ENCODE peak calls at places on chromosomes 6 and 20, in ten cellular contexts. K is left ventricle myocardium inferior; L is endothelial cell; N is ovary; P is CD8-positive, alpha-beta T cell; W is chondrocyte; V is pancreas; O is fibroblast of pulmonary artery; T is retinal pigment epithelial cell; U is neural crest cell. D is an unnamed sample.

GRCh38 chr6:109445382-109445781 is 4.9 kb downstream of the SMPD2 start:
- DNase-seq in K (no peak), U (no peak), V (no peak), O (no peak), P (no peak), L (no peak), W (no peak), T (no peak), N (no peak), D (no peak)

GRCh38 chr6:90027004-90027403 is 132.7 kb downstream of the GJA10 start:
- DNase-seq in P (no peak), U (no peak), O (no peak), K (no peak), T (no peak), L (no peak), W (no peak), V (no peak), N (no peak), D (no peak)

GRCh38 chr6:132736239-132736638 is 21.5 kb downstream of the VNN2 start:
- DNase-seq in K (no peak), P (no peak), O (peak), N (no peak), L (no peak), T (no peak), W (no peak), V (no peak), U (no peak), D (no peak)

GRCh38 chr6:20400476-20401402 is 940 bp upstream of the E2F3 start:
- DNase-seq in U (peak), K (peak), P (peak), L (peak), N (peak), W (no peak), V (no peak), T (peak), O (peak), D (no peak)

GRCh38 chr6:143195349-143195845 is 134.7 kb downstream of the AIG1 start:
- DNase-seq in W (no peak), L (no peak), U (no peak), P (no peak), K (peak), O (peak), N (peak), V (no peak), T (no peak), D (no peak)

GRCh38 chr20:62351469-62352401 is 15.4 kb downstream of the LAMA5 start:
- DNase-seq in P (no peak), V (no peak), U (no peak), L (no peak), N (no peak), W (no peak), K (no peak), T (no peak), O (no peak), D (no peak)

GRCh38 chr6:130677766-130678165 is 149.4 kb upstream of the SMLR1 start:
- DNase-seq in T (no peak), V (no peak), W (no peak), L (no peak), P (no peak), K (no peak), U (no peak), O (no peak), N (no peak), D (no peak)

GRCh38 chr20:2746636-2747265 is 53.7 kb downstream of the CPXM1 start:
- DNase-seq in O (no peak), P (no peak), L (no peak), W (no peak), N (no peak), U (no peak), T (no peak), V (no peak), K (no peak), D (no peak)

GRCh38 chr6:88455317-88455716 is 289.2 kb upstream of the CNR1 start:
- DNase-seq in O (no peak), P (no peak), N (no peak), U (no peak), V (no peak), L (no peak), T (no peak), K (peak), W (no peak), D (no peak)

DNA sequence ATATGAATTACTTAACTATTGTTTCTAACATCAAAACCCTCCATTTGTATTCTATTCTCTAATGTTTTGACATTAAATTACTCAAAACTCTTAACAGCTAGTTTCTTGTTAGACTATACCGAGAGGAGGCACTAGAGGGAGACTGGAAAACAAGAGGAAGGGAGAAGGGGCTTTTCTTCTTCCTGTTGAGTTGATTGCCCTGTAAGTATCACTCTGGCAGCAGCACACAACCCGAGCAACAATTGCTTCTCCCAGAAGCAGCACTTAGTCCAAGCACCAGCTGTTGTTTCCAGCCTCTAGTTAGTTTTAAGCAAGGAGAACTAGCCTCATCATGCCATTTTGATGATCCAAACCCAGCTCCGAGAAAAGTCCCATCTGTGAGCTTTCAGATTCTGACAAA is 603.8 kb downstream of the PRKN start:
- DNase-seq in O (peak), K (no peak), T (no peak), L (no peak), W (no peak), U (no peak), P (no peak), V (no peak), N (no peak), D (no peak)
- TF ChIP-seq CTCF in O (peak), K (peak), T (peak), L (peak), W (peak), U (peak), P (no peak), V (no peak), N (no peak), D (no peak)

GRCh38 chr6:12271997-12272396 is 18.2 kb upstream of the EDN1 start:
- DNase-seq in P (no peak), V (no peak), U (no peak), L (no peak), K (no peak), N (no peak), O (no peak), W (no peak), T (no peak), D (no peak)

GRCh38 chr6:12271594-12271993 is 18.6 kb upstream of the EDN1 start:
- DNase-seq in K (no peak), V (no peak), U (no peak), N (no peak), O (no peak), P (no peak), L (no peak), W (no peak), T (no peak), D (no peak)

GRCh38 chr6:12276332-12276943 is 13.7 kb upstream of the EDN1 start:
- DNase-seq in W (no peak), O (no peak), P (no peak), L (no peak), V (no peak), K (no peak), N (no peak), U (no peak), T (no peak), D (no peak)

GRCh38 chr6:12277401-12277800 is 12.8 kb upstream of the EDN1 start:
- DNase-seq in K (no peak), V (no peak), L (no peak), N (no peak), T (no peak), U (no peak), O (no peak), P (no peak), W (no peak), D (no peak)

DNA sequence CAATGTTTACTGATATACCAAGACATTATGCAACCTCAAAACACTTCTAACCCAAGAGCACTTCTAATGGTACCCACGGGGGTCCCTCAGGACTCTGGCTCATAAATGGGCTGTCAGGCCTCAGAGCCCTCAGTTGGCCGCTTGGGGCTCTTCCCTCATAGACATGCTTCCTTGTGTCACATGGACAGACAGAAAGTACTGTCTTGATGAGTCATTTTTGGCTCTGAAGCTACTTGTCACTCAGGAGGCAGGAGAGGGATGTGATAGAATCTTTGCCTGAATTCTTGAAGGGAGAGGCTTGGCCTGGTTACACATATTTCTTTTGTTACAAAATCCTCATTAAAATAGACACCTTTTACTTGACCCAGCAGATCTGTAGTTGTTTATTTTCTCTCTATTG is 15.1 kb upstream of the EDN1 start:
- DNase-seq in N (no peak), O (no peak), K (no peak), L (no peak), T (no peak), P (no peak), U (no peak), V (no peak), W (no peak), D (no peak)
- TF ChIP-seq CTCF in N (no peak), O (no peak), K (no peak), L (no peak), T (no peak), P (no peak), U (no peak), V (no peak), W (no peak), D (no peak)

GRCh38 chr6:127124196-127124595 is 5.7 kb downstream of the RSPO3 start:
- DNase-seq in W (no peak), U (no peak), N (no peak), P (no peak), L (no peak), K (no peak), V (no peak), O (no peak), T (no peak), D (no peak)

GRCh38 chr6:127119361-127120108 is 1.1 kb downstream of the RSPO3 start:
- DNase-seq in V (no peak), W (peak), L (peak), U (peak), K (no peak), P (no peak), N (peak), T (no peak), O (no peak), D (no peak)

GRCh38 chr6:127120109-127120786 is 1.8 kb downstream of the RSPO3 start:
- DNase-seq in N (no peak), T (no peak), W (peak), K (no peak), U (no peak), O (no peak), V (no peak), L (peak), P (no peak), D (no peak)

GRCh38 chr6:127120787-127121636 is 2.5 kb downstream of the RSPO3 start:
- DNase-seq in V (peak), U (peak), O (peak), L (peak), N (peak), P (peak), W (no peak), K (peak), T (peak), D (peak)

DNA sequence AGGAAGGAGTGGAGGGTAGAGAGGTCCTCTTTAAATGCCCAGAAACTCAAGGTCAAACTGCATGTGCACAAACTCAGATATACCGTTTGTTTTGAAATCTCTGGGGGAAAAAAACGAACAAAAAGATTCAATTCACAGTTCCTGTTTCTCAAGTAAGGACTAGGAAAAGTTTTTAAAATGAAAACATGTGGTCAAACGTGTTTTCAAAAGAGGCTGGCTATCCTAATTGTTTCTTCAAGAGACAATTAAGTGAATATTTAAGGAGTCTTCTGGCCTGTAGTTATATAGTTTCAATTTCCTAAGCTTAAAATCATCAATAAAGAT is 3.1 kb downstream of the RSPO3 start:
- DNase-seq in V (no peak), L (no peak), W (no peak), T (no peak), O (no peak), K (no peak), U (no peak), N (no peak), P (no peak), D (no peak)
- TF ChIP-seq CTCF in V (peak), L (no peak), W (peak), T (no peak), O (no peak), K (no peak), U (peak), N (no peak), P (no peak), D (no peak)

DNA sequence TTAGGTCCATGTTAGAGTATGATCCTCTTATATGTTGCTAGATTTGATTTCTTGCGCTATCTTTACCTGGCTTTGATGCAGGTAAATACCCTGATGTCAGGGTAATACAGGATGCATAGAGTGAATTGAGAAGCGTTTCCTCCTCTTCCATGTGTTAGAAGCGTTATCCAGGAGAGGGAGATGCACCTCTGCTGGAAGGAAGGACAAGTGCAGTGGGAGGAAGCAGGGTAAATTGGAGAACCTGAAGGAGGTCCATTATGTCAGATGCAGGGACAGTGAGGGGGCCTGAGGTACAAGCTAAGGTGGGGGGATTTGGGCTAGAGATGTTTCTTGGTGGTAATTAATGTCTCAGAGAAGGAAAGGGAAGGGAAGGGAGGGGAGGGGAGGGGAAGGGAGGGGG is 7.7 kb downstream of the SHLD1 start:
- DNase-seq in T (no peak), L (no peak), K (no peak), U (no peak), V (no peak), P (no peak), N (no peak), W (no peak), O (no peak), D (no peak)
- TF ChIP-seq CTCF in T (no peak), L (no peak), K (no peak), U (no peak), V (no peak), P (no peak), N (no peak), W (no peak), O (no peak), D (no peak)

DNA sequence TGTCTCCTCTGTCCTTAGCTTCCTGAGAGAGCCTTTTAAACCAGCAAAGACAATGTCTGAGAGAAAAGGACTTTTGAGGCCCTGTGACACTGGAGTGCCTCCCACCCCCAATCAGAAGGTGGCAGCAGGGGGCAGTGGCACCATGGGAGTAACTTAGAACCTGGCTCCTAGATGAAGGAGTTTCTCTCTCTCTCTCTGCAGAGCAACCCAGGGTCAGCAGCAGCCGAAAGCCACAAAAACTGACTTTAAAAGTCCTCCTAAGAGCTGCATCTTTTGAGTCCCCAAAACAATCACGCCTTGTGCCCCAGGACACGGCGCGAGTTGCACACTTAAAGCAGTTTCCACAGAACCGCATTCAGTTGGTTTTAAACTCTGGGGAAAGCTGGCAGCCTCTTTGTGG is 5.3 kb upstream of the TCP11 start:
- DNase-seq in V (peak), O (peak), U (peak), W (no peak), L (peak), T (no peak), P (no peak), N (no peak), K (peak), D (no peak)
- TF ChIP-seq CTCF in V (no peak), O (peak), U (peak), W (peak), L (no peak), T (peak), P (no peak), N (no peak), K (peak), D (no peak)

DNA sequence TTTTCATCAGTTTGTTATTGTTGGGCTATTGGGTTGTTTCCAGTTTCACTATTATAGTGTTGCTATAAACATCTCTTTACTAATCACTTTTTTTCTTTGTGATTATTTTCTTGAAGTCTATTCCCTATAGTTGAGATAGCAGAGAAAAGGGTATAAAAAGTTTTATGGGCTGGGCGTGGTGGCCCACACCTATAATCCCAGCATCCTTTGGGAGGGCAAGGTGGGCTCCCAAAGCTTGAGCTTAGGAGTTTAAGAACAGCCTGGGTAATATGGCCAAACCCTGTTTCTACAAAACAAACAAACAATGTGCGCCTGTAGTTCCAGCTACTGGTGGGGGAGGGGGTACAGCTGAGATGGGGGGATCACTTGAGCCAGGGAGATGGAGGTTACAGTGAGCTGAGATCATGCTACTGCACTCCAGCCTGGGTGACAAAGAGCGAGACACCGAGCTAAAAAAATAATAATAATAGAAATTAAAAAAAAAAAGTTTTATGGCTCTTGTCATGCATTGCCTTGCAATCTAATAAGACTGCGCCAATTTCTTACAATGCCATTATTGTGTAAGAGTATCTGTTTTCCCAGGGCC is 3.8 kb downstream of the ACSS2 start:
- DNase-seq in W (no peak), L (no peak), N (no peak), T (no peak), V (no peak), P (no peak), O (peak), K (no peak), U (no peak), D (no peak)
- TF ChIP-seq CTCF in W (no peak), L (no peak), N (no peak), T (no peak), V (no peak), P (no peak), O (no peak), K (no peak), U (no peak), D (no peak)

DNA sequence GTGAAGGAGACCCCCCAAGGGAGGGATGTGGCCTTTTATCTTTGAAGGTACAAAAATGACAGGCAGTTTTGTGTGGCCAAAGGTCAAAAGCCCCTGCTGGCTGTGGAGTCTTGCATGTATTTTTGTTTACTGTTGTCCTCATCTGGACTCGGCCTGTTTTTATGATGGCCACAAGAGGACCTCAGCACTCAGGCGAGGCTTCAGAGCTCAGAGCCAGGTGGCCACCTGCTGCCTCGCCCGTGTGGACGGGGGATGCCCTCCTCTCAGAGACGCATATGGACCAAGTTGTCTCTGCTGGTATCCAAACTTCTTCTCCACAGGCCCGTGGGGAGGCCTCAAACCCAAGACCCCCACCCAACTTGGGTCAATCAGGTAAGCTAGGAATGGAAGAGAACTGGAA is 118.2 kb downstream of the DACT2 start:
- DNase-seq in W (peak), V (peak), U (no peak), L (no peak), N (no peak), T (no peak), O (no peak), P (no peak), K (no peak), D (no peak)
- TF ChIP-seq CTCF in W (peak), V (peak), U (peak), L (no peak), N (no peak), T (no peak), O (peak), P (no peak), K (peak), D (no peak)

DNA sequence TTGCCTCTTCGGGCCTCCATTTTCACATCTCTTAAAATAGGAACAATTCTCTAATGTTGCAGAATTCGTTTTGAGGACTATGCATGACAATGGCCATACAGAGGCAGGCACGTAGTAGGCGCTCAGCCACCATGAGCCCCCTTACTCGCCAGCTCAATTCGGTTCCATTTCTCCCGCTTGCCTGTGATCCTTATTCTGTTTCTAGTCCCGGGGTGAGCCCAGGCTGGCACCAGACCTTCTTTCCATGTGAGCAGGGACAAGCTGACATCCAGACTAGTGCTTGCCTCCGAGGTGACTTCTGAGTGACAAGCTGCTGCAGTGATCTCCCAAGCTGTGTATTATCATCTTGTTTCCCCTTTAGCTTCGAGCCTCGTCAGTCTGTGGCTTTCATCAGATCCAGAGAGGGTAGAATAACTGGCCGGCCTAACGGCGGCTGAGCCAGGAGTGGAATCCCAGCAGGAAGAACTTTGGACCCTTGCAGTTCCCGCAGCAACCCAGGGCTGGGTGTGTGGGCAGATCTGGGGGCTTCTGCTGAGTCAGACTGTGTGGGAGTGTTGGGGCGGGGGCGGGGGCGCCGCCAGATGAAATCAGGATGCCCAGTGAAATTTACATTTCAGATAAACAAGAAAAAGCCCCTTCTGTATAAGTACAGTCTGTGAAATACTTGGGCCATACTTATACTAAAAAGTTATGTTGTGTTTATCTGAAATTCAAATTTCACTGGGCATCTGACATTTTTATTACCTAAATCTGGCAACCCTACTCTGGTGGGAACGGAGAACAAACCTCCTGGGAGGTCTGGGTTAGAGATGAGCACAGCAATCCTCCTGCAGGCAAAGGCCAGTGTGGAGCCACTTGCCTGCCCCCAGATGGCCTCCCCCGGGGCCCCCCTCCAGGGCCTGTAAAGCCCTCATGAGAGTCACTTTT is 10.9 kb downstream of the BANF2 start:
- DNase-seq in T (no peak), V (peak), O (peak), L (no peak), W (peak), U (no peak), P (no peak), N (no peak), K (peak), D (no peak)
- TF ChIP-seq CTCF in T (no peak), V (no peak), O (no peak), L (no peak), W (no peak), U (no peak), P (no peak), N (no peak), K (no peak), D (no peak)

D was measured in CD4-positive, alpha-beta T cell.